ENCODE peak calls at places on chromosomes 3 and 15, in nine cellular contexts. P, U, M, H, E, F, O, Q and I are unnamed samples.

GRCh38 chr3:130627143-130627849 is 110.3 kb downstream of the COL6A6 start:
- DNase-seq in M (no peak), Q (no peak), P (no peak), F (no peak), E (no peak), O (no peak), U (no peak), H (no peak), I (no peak)

GRCh38 chr15:71136159-71137137 is 21.2 kb downstream of the THSD4 start:
- DNase-seq in P (peak; percentile 96), M (peak; percentile 84), F (no peak), Q (peak; percentile 79), O (no peak), H (no peak), E (no peak), U (peak; percentile 94), I (no peak)

GRCh38 chr3:171101982-171102610 is 75.6 kb upstream of the SLC2A2 start:
- DNase-seq in H (no peak), F (no peak), P (peak; percentile 88), Q (no peak), E (no peak), O (no peak), M (peak; percentile 95), U (peak; percentile 87), I (no peak)

GRCh38 chr3:196051336-196052076 is 30.4 kb downstream of the TFRC start:
- DNase-seq in Q (no peak), E (no peak), F (no peak), H (no peak), M (no peak), U (no peak), P (no peak), O (no peak), I (no peak)

GRCh38 chr3:182323126-182323727 is 470.1 kb upstream of the ATP11B start:
- DNase-seq in F (no peak), P (no peak), E (no peak), H (no peak), M (no peak), U (no peak), O (no peak), Q (no peak), I (no peak)

GRCh38 chr3:72058493-72059081 is 273.6 kb upstream of the PROK2 start:
- DNase-seq in U (no peak), E (no peak), M (no peak), F (peak; percentile 74), O (no peak), P (no peak), H (no peak), Q (no peak), I (no peak)

GRCh38 chr3:160928183-160928718 is 172.2 kb downstream of the PPM1L start:
- DNase-seq in U (peak; percentile 59), H (no peak), P (no peak), E (no peak), M (no peak), Q (no peak), O (no peak), F (no peak), I (no peak)

GRCh38 chr3:117734431-117734830 is 1024.9 kb downstream of the TUSC7 start:
- DNase-seq in P (no peak), Q (no peak), F (no peak), O (no peak), E (no peak), M (peak; percentile 43), H (no peak), U (peak; percentile 72), I (no peak)

GRCh38 chr3:14363379-14363778 is 39.0 kb upstream of the SLC6A6 start:
- DNase-seq in P (no peak), U (no peak), H (no peak), O (no peak), F (no peak), M (no peak), Q (no peak), E (no peak), I (no peak)

GRCh38 chr3:19931180-19931692 is 2.8 kb downstream of the EFHB start:
- DNase-seq in O (no peak), F (no peak), E (no peak), Q (no peak), U (no peak), P (no peak), M (no peak), H (no peak), I (no peak)

GRCh38 chr3:196726788-196727675 is 12.6 kb upstream of the PAK2 start:
- DNase-seq in Q (no peak), F (no peak), H (no peak), M (peak; percentile 78), P (peak; percentile 72), O (no peak), U (peak; percentile 85), E (no peak), I (no peak)

GRCh38 chr3:161171639-161172552 is 49.2 kb upstream of the NMD3 start:
- DNase-seq in P (peak; percentile 47), M (peak; percentile 50), U (no peak), F (no peak), O (no peak), Q (no peak), H (no peak), E (no peak), I (no peak)

GRCh38 chr15:77620960-77621647 is 11.6 kb downstream of the LINGO1 start:
- DNase-seq in M (no peak), H (no peak), U (no peak), P (no peak), Q (no peak), E (no peak), F (no peak), O (no peak), I (no peak)

GRCh38 chr3:65919841-65920240 is 118.9 kb downstream of the MAGI1 start:
- DNase-seq in F (no peak), Q (no peak), U (no peak), M (peak; percentile 60), E (no peak), P (peak; percentile 20), H (no peak), O (no peak), I (no peak)

GRCh38 chr15:25795712-25796111 is 67.4 kb downstream of the ATP10A start:
- DNase-seq in Q (no peak), O (no peak), E (no peak), F (no peak), M (no peak), P (no peak), H (no peak), U (no peak), I (no peak)

GRCh38 chr3:143885803-143886427 is 37.6 kb upstream of the SLC9A9 start:
- DNase-seq in O (peak; percentile 19), E (peak; percentile 15), P (peak; percentile 62), M (peak; percentile 51), H (no peak), Q (peak; percentile 20), U (peak; percentile 66), F (no peak), I (peak; percentile 7)

GRCh38 chr3:58009026-58009748 is 965 bp downstream of the FLNB start:
- DNase-seq in Q (no peak), F (no peak), M (no peak), H (peak; percentile 36), E (no peak), U (no peak), P (no peak), O (peak; percentile 48), I (peak; percentile 30)

GRCh38 chr3:22269827-22270226 is 518.8 kb upstream of the ZNF385D start:
- DNase-seq in O (no peak), Q (no peak), E (no peak), F (no peak), M (peak; percentile 65), P (peak; percentile 71), U (peak; percentile 32), H (no peak), I (no peak)

GRCh38 chr3:59752925-59753324 is 703.1 kb upstream of the CFAP20DC start:
- DNase-seq in M (no peak), U (no peak), P (no peak), O (no peak), Q (no peak), F (no peak), H (no peak), E (no peak), I (no peak)

GRCh38 chr3:193095366-193095765 is 145.7 kb upstream of the PLAAT1 start:
- DNase-seq in F (peak; percentile 77), M (no peak), U (peak; percentile 44), H (no peak), E (no peak), P (no peak), O (no peak), Q (no peak), I (peak; percentile 2)

GRCh38 chr3:69710153-69710977 is 28.9 kb upstream of the MITF start:
- DNase-seq in O (no peak), F (no peak), U (peak; percentile 72), P (peak; percentile 73), Q (no peak), E (no peak), M (peak; percentile 91), H (no peak), I (no peak)

GRCh38 chr15:63843901-63844317 is 10.2 kb upstream of the HERC1 start:
- DNase-seq in H (no peak), O (no peak), F (no peak), U (no peak), E (no peak), M (no peak), P (peak; percentile 40), Q (peak; percentile 54), I (no peak)

GRCh38 chr3:16994842-16995535 is 110.2 kb downstream of the PLCL2 start:
- DNase-seq in Q (no peak), F (no peak), M (no peak), P (no peak), U (no peak), H (no peak), O (no peak), E (no peak), I (no peak)

GRCh38 chr3:66215106-66215505 is 5.7 kb upstream of the SLC25A26 start:
- DNase-seq in P (no peak), H (no peak), Q (no peak), O (no peak), E (no peak), F (no peak), U (no peak), M (no peak), I (no peak)

GRCh38 chr15:31511707-31512310 is 185.2 kb downstream of the KLF13 start:
- DNase-seq in H (no peak), U (no peak), M (no peak), O (peak; percentile 27), P (no peak), F (no peak), E (no peak), Q (no peak), I (no peak)